ENCODE peak calls at places on chromosomes 12 and 14, in nine cellular contexts. One of them, this sample, is unnamed.

GRCh38 chr14:69850086-69850735 is 29.0 kb upstream of the SMOC1 start:
- DNase-seq in NAMALWA: no peak
- DNase-seq in erythroblast: no peak
- DNase-seq in kidney tubule cell: no peak
- DNase-seq in DMS53: no peak
- DNase-seq in WERI-Rb-1: no peak
- DNase-seq in stimulated activated CD4-positive, alpha-beta T cell treated with anti-CD3 and anti-CD28 coated beads, TNF-alpha, amount 100 ng/mL, for 4 hours: no peak
- DNase-seq in WTC11: no peak
- DNase-seq in stimulated activated CD8-positive, alpha-beta memory T cell treated with anti-CD3 and anti-CD28 coated beads, Interleukin-7, amount 100 ng/mL, for 1 hour: no peak
- DNase-seq in this sample: peak; percentile 82

GRCh38 chr14:85250369-85250768 is 279.6 kb upstream of the FLRT2 start:
- DNase-seq in NAMALWA: no peak
- DNase-seq in erythroblast: peak; percentile 13
- DNase-seq in kidney tubule cell: peak; percentile 6
- DNase-seq in DMS53: peak; percentile 55
- DNase-seq in WERI-Rb-1: peak; percentile 16
- DNase-seq in stimulated activated CD4-positive, alpha-beta T cell treated with anti-CD3 and anti-CD28 coated beads, TNF-alpha, amount 100 ng/mL, for 4 hours: no peak
- DNase-seq in WTC11: peak; percentile 43
- DNase-seq in stimulated activated CD8-positive, alpha-beta memory T cell treated with anti-CD3 and anti-CD28 coated beads, Interleukin-7, amount 100 ng/mL, for 1 hour: no peak
- DNase-seq in this sample: peak; percentile 63

GRCh38 chr12:6635375-6635855 is 344 bp downstream of the LPAR5 start:
- DNase-seq in NAMALWA: peak; percentile 86
- DNase-seq in erythroblast: peak; percentile 48
- DNase-seq in kidney tubule cell: no peak
- DNase-seq in DMS53: no peak
- DNase-seq in WERI-Rb-1: no peak
- DNase-seq in stimulated activated CD4-positive, alpha-beta T cell treated with anti-CD3 and anti-CD28 coated beads, TNF-alpha, amount 100 ng/mL, for 4 hours: no peak
- DNase-seq in WTC11: no peak
- DNase-seq in stimulated activated CD8-positive, alpha-beta memory T cell treated with anti-CD3 and anti-CD28 coated beads, Interleukin-7, amount 100 ng/mL, for 1 hour: peak; percentile 46
- DNase-seq in this sample: no peak

GRCh38 chr12:90102957-90103652 is 394.5 kb upstream of the ATP2B1 start:
- DNase-seq in NAMALWA: peak; percentile 70
- DNase-seq in erythroblast: peak; percentile 8
- DNase-seq in kidney tubule cell: peak; percentile 51
- DNase-seq in DMS53: peak; percentile 68
- DNase-seq in WERI-Rb-1: peak; percentile 44
- DNase-seq in stimulated activated CD4-positive, alpha-beta T cell treated with anti-CD3 and anti-CD28 coated beads, TNF-alpha, amount 100 ng/mL, for 4 hours: no peak
- DNase-seq in WTC11: no peak
- DNase-seq in stimulated activated CD8-positive, alpha-beta memory T cell treated with anti-CD3 and anti-CD28 coated beads, Interleukin-7, amount 100 ng/mL, for 1 hour: no peak
- DNase-seq in this sample: no peak

GRCh38 chr12:38139456-38139855 is 177.1 kb upstream of the ALG10B start:
- DNase-seq in NAMALWA: no peak
- DNase-seq in erythroblast: no peak
- DNase-seq in kidney tubule cell: no peak
- DNase-seq in DMS53: no peak
- DNase-seq in WERI-Rb-1: no peak
- DNase-seq in stimulated activated CD4-positive, alpha-beta T cell treated with anti-CD3 and anti-CD28 coated beads, TNF-alpha, amount 100 ng/mL, for 4 hours: no peak
- DNase-seq in WTC11: no peak
- DNase-seq in stimulated activated CD8-positive, alpha-beta memory T cell treated with anti-CD3 and anti-CD28 coated beads, Interleukin-7, amount 100 ng/mL, for 1 hour: no peak
- DNase-seq in this sample: no peak

GRCh38 chr12:63010698-63011097 is 75.7 kb upstream of the PPM1H start:
- DNase-seq in NAMALWA: no peak
- DNase-seq in erythroblast: no peak
- DNase-seq in kidney tubule cell: no peak
- DNase-seq in DMS53: no peak
- DNase-seq in WERI-Rb-1: no peak
- DNase-seq in stimulated activated CD4-positive, alpha-beta T cell treated with anti-CD3 and anti-CD28 coated beads, TNF-alpha, amount 100 ng/mL, for 4 hours: no peak
- DNase-seq in WTC11: no peak
- DNase-seq in stimulated activated CD8-positive, alpha-beta memory T cell treated with anti-CD3 and anti-CD28 coated beads, Interleukin-7, amount 100 ng/mL, for 1 hour: no peak
- DNase-seq in this sample: no peak

GRCh38 chr12:45130881-45131281 is 80.0 kb upstream of the DBX2 start:
- DNase-seq in NAMALWA: peak; percentile 86
- DNase-seq in erythroblast: peak; percentile 46
- DNase-seq in kidney tubule cell: peak; percentile 66
- DNase-seq in DMS53: peak; percentile 88
- DNase-seq in WERI-Rb-1: peak; percentile 51
- DNase-seq in stimulated activated CD4-positive, alpha-beta T cell treated with anti-CD3 and anti-CD28 coated beads, TNF-alpha, amount 100 ng/mL, for 4 hours: no peak
- DNase-seq in WTC11: peak; percentile 59
- DNase-seq in stimulated activated CD8-positive, alpha-beta memory T cell treated with anti-CD3 and anti-CD28 coated beads, Interleukin-7, amount 100 ng/mL, for 1 hour: peak; percentile 1
- DNase-seq in this sample: peak; percentile 68

GRCh38 chr12:117067016-117067415 is 32.2 kb downstream of the TESC start:
- DNase-seq in NAMALWA: no peak
- DNase-seq in erythroblast: no peak
- DNase-seq in kidney tubule cell: no peak
- DNase-seq in DMS53: no peak
- DNase-seq in WERI-Rb-1: no peak
- DNase-seq in stimulated activated CD4-positive, alpha-beta T cell treated with anti-CD3 and anti-CD28 coated beads, TNF-alpha, amount 100 ng/mL, for 4 hours: no peak
- DNase-seq in WTC11: no peak
- DNase-seq in stimulated activated CD8-positive, alpha-beta memory T cell treated with anti-CD3 and anti-CD28 coated beads, Interleukin-7, amount 100 ng/mL, for 1 hour: no peak
- DNase-seq in this sample: no peak

GRCh38 chr14:91149462-91149861 is 35.6 kb downstream of the DGLUCY start:
- DNase-seq in NAMALWA: no peak
- DNase-seq in erythroblast: peak; percentile 66
- DNase-seq in kidney tubule cell: peak; percentile 97
- DNase-seq in DMS53: peak; percentile 6
- DNase-seq in WERI-Rb-1: no peak
- DNase-seq in stimulated activated CD4-positive, alpha-beta T cell treated with anti-CD3 and anti-CD28 coated beads, TNF-alpha, amount 100 ng/mL, for 4 hours: no peak
- DNase-seq in WTC11: no peak
- DNase-seq in stimulated activated CD8-positive, alpha-beta memory T cell treated with anti-CD3 and anti-CD28 coated beads, Interleukin-7, amount 100 ng/mL, for 1 hour: no peak
- DNase-seq in this sample: no peak

GRCh38 chr12:108686753-108687152 is 44.6 kb downstream of the CORO1C start:
- DNase-seq in NAMALWA: no peak
- DNase-seq in erythroblast: no peak
- DNase-seq in kidney tubule cell: no peak
- DNase-seq in DMS53: no peak
- DNase-seq in WERI-Rb-1: no peak
- DNase-seq in stimulated activated CD4-positive, alpha-beta T cell treated with anti-CD3 and anti-CD28 coated beads, TNF-alpha, amount 100 ng/mL, for 4 hours: no peak
- DNase-seq in WTC11: no peak
- DNase-seq in stimulated activated CD8-positive, alpha-beta memory T cell treated with anti-CD3 and anti-CD28 coated beads, Interleukin-7, amount 100 ng/mL, for 1 hour: no peak
- DNase-seq in this sample: no peak

GRCh38 chr12:107760207-107760816 is 625 bp downstream of the PRDM4 start:
- DNase-seq in NAMALWA: peak; percentile 49
- DNase-seq in erythroblast: peak; percentile 54
- DNase-seq in kidney tubule cell: peak; percentile 17
- DNase-seq in DMS53: peak; percentile 61
- DNase-seq in WERI-Rb-1: no peak
- DNase-seq in stimulated activated CD4-positive, alpha-beta T cell treated with anti-CD3 and anti-CD28 coated beads, TNF-alpha, amount 100 ng/mL, for 4 hours: peak; percentile 23
- DNase-seq in WTC11: peak; percentile 30
- DNase-seq in stimulated activated CD8-positive, alpha-beta memory T cell treated with anti-CD3 and anti-CD28 coated beads, Interleukin-7, amount 100 ng/mL, for 1 hour: no peak
- DNase-seq in this sample: peak; percentile 61

GRCh38 chr12:119676022-119676421 is 8.1 kb downstream of the PRKAB1 start:
- DNase-seq in NAMALWA: no peak
- DNase-seq in erythroblast: no peak
- DNase-seq in kidney tubule cell: no peak
- DNase-seq in DMS53: no peak
- DNase-seq in WERI-Rb-1: peak; percentile 66
- DNase-seq in stimulated activated CD4-positive, alpha-beta T cell treated with anti-CD3 and anti-CD28 coated beads, TNF-alpha, amount 100 ng/mL, for 4 hours: no peak
- DNase-seq in WTC11: no peak
- DNase-seq in stimulated activated CD8-positive, alpha-beta memory T cell treated with anti-CD3 and anti-CD28 coated beads, Interleukin-7, amount 100 ng/mL, for 1 hour: no peak
- DNase-seq in this sample: no peak

GRCh38 chr12:12273291-12273957 is 6.6 kb upstream of the LRP6 start:
- DNase-seq in NAMALWA: no peak
- DNase-seq in erythroblast: no peak
- DNase-seq in kidney tubule cell: peak; percentile 73
- DNase-seq in DMS53: no peak
- DNase-seq in WERI-Rb-1: no peak
- DNase-seq in stimulated activated CD4-positive, alpha-beta T cell treated with anti-CD3 and anti-CD28 coated beads, TNF-alpha, amount 100 ng/mL, for 4 hours: no peak
- DNase-seq in WTC11: no peak
- DNase-seq in stimulated activated CD8-positive, alpha-beta memory T cell treated with anti-CD3 and anti-CD28 coated beads, Interleukin-7, amount 100 ng/mL, for 1 hour: no peak
- DNase-seq in this sample: no peak

GRCh38 chr12:55626154-55626553 is 10.5 kb upstream of the OR10P1 start:
- DNase-seq in NAMALWA: no peak
- DNase-seq in erythroblast: no peak
- DNase-seq in kidney tubule cell: no peak
- DNase-seq in DMS53: no peak
- DNase-seq in WERI-Rb-1: no peak
- DNase-seq in stimulated activated CD4-positive, alpha-beta T cell treated with anti-CD3 and anti-CD28 coated beads, TNF-alpha, amount 100 ng/mL, for 4 hours: no peak
- DNase-seq in WTC11: no peak
- DNase-seq in stimulated activated CD8-positive, alpha-beta memory T cell treated with anti-CD3 and anti-CD28 coated beads, Interleukin-7, amount 100 ng/mL, for 1 hour: no peak
- DNase-seq in this sample: no peak

GRCh38 chr14:22689186-22689585 is 45.0 kb upstream of the OR6J1 start:
- DNase-seq in NAMALWA: no peak
- DNase-seq in erythroblast: no peak
- DNase-seq in kidney tubule cell: peak; percentile 97
- DNase-seq in DMS53: peak; percentile 85
- DNase-seq in WERI-Rb-1: no peak
- DNase-seq in stimulated activated CD4-positive, alpha-beta T cell treated with anti-CD3 and anti-CD28 coated beads, TNF-alpha, amount 100 ng/mL, for 4 hours: no peak
- DNase-seq in WTC11: no peak
- DNase-seq in stimulated activated CD8-positive, alpha-beta memory T cell treated with anti-CD3 and anti-CD28 coated beads, Interleukin-7, amount 100 ng/mL, for 1 hour: no peak
- DNase-seq in this sample: no peak

GRCh38 chr12:91986084-91986483 is 159.6 kb downstream of the BTG1 start:
- DNase-seq in NAMALWA: no peak
- DNase-seq in erythroblast: no peak
- DNase-seq in kidney tubule cell: peak; percentile 71
- DNase-seq in DMS53: peak; percentile 19
- DNase-seq in WERI-Rb-1: no peak
- DNase-seq in stimulated activated CD4-positive, alpha-beta T cell treated with anti-CD3 and anti-CD28 coated beads, TNF-alpha, amount 100 ng/mL, for 4 hours: no peak
- DNase-seq in WTC11: no peak
- DNase-seq in stimulated activated CD8-positive, alpha-beta memory T cell treated with anti-CD3 and anti-CD28 coated beads, Interleukin-7, amount 100 ng/mL, for 1 hour: no peak
- DNase-seq in this sample: peak; percentile 28

GRCh38 chr12:89245090-89245489 is 107.2 kb downstream of the DUSP6 start:
- DNase-seq in NAMALWA: peak; percentile 8
- DNase-seq in erythroblast: no peak
- DNase-seq in kidney tubule cell: peak; percentile 31
- DNase-seq in DMS53: no peak
- DNase-seq in WERI-Rb-1: no peak
- DNase-seq in stimulated activated CD4-positive, alpha-beta T cell treated with anti-CD3 and anti-CD28 coated beads, TNF-alpha, amount 100 ng/mL, for 4 hours: no peak
- DNase-seq in WTC11: no peak
- DNase-seq in stimulated activated CD8-positive, alpha-beta memory T cell treated with anti-CD3 and anti-CD28 coated beads, Interleukin-7, amount 100 ng/mL, for 1 hour: no peak
- DNase-seq in this sample: no peak

GRCh38 chr14:69014829-69015259 is 35.7 kb upstream of the ACTN1 start:
- DNase-seq in NAMALWA: no peak
- DNase-seq in erythroblast: no peak
- DNase-seq in kidney tubule cell: peak; percentile 29
- DNase-seq in DMS53: peak; percentile 15
- DNase-seq in WERI-Rb-1: no peak
- DNase-seq in stimulated activated CD4-positive, alpha-beta T cell treated with anti-CD3 and anti-CD28 coated beads, TNF-alpha, amount 100 ng/mL, for 4 hours: no peak
- DNase-seq in WTC11: no peak
- DNase-seq in stimulated activated CD8-positive, alpha-beta memory T cell treated with anti-CD3 and anti-CD28 coated beads, Interleukin-7, amount 100 ng/mL, for 1 hour: no peak
- DNase-seq in this sample: no peak

GRCh38 chr12:109513977-109514376 is 36.5 kb downstream of the UBE3B start:
- DNase-seq in NAMALWA: no peak
- DNase-seq in erythroblast: no peak
- DNase-seq in kidney tubule cell: peak; percentile 7
- DNase-seq in DMS53: peak; percentile 97
- DNase-seq in WERI-Rb-1: no peak
- DNase-seq in stimulated activated CD4-positive, alpha-beta T cell treated with anti-CD3 and anti-CD28 coated beads, TNF-alpha, amount 100 ng/mL, for 4 hours: no peak
- DNase-seq in WTC11: no peak
- DNase-seq in stimulated activated CD8-positive, alpha-beta memory T cell treated with anti-CD3 and anti-CD28 coated beads, Interleukin-7, amount 100 ng/mL, for 1 hour: no peak
- DNase-seq in this sample: no peak

GRCh38 chr12:52920937-52921336 is 16.1 kb upstream of the KRT8 start:
- DNase-seq in NAMALWA: no peak
- DNase-seq in erythroblast: no peak
- DNase-seq in kidney tubule cell: no peak
- DNase-seq in DMS53: peak; percentile 77
- DNase-seq in WERI-Rb-1: no peak
- DNase-seq in stimulated activated CD4-positive, alpha-beta T cell treated with anti-CD3 and anti-CD28 coated beads, TNF-alpha, amount 100 ng/mL, for 4 hours: no peak
- DNase-seq in WTC11: no peak
- DNase-seq in stimulated activated CD8-positive, alpha-beta memory T cell treated with anti-CD3 and anti-CD28 coated beads, Interleukin-7, amount 100 ng/mL, for 1 hour: no peak
- DNase-seq in this sample: no peak

GRCh38 chr12:54522213-54522612 is 24.7 kb downstream of the NCKAP1L start:
- DNase-seq in NAMALWA: no peak
- DNase-seq in erythroblast: no peak
- DNase-seq in kidney tubule cell: no peak
- DNase-seq in DMS53: no peak
- DNase-seq in WERI-Rb-1: no peak
- DNase-seq in stimulated activated CD4-positive, alpha-beta T cell treated with anti-CD3 and anti-CD28 coated beads, TNF-alpha, amount 100 ng/mL, for 4 hours: no peak
- DNase-seq in WTC11: no peak
- DNase-seq in stimulated activated CD8-positive, alpha-beta memory T cell treated with anti-CD3 and anti-CD28 coated beads, Interleukin-7, amount 100 ng/mL, for 1 hour: no peak
- DNase-seq in this sample: no peak

GRCh38 chr12:74317078-74317581 is 220.5 kb upstream of the ATXN7L3B start:
- DNase-seq in NAMALWA: peak; percentile 32
- DNase-seq in erythroblast: peak; percentile 1
- DNase-seq in kidney tubule cell: peak; percentile 19
- DNase-seq in DMS53: peak; percentile 83
- DNase-seq in WERI-Rb-1: peak; percentile 30
- DNase-seq in stimulated activated CD4-positive, alpha-beta T cell treated with anti-CD3 and anti-CD28 coated beads, TNF-alpha, amount 100 ng/mL, for 4 hours: no peak
- DNase-seq in WTC11: no peak
- DNase-seq in stimulated activated CD8-positive, alpha-beta memory T cell treated with anti-CD3 and anti-CD28 coated beads, Interleukin-7, amount 100 ng/mL, for 1 hour: no peak
- DNase-seq in this sample: peak; percentile 46

GRCh38 chr14:20179880-20180279 is 10.8 kb upstream of the OR11G2 start:
- DNase-seq in NAMALWA: no peak
- DNase-seq in erythroblast: no peak
- DNase-seq in kidney tubule cell: no peak
- DNase-seq in DMS53: no peak
- DNase-seq in WERI-Rb-1: no peak
- DNase-seq in stimulated activated CD4-positive, alpha-beta T cell treated with anti-CD3 and anti-CD28 coated beads, TNF-alpha, amount 100 ng/mL, for 4 hours: no peak
- DNase-seq in WTC11: no peak
- DNase-seq in stimulated activated CD8-positive, alpha-beta memory T cell treated with anti-CD3 and anti-CD28 coated beads, Interleukin-7, amount 100 ng/mL, for 1 hour: no peak
- DNase-seq in this sample: no peak